ENCODE peak calls at places on chromosomes 13 and 19, in four cellular contexts. V, B, L and K are unnamed samples.

GRCh38 chr13:95494082-95494681 is 58.3 kb upstream of the CLDN10 start:
- DNase-seq in V (no peak), B (no peak), L (peak; percentile 14), K (no peak)

GRCh38 chr19:676343-677105 is at the start of gene FSTL3:
- DNase-seq in V (no peak), B (peak; percentile 66), L (no peak), K (no peak)

GRCh38 chr13:85313761-85314503 is 485.3 kb downstream of the SLITRK6 start:
- DNase-seq in V (no peak), B (no peak), L (no peak), K (no peak)

GRCh38 chr19:40576585-40577451 is at the start of gene SHKBP1:
- DNase-seq in V (peak; percentile 93), B (peak; percentile 96), L (peak; percentile 88), K (peak; percentile 97)

GRCh38 chr19:37931941-37932655 is 25.1 kb downstream of the SIPA1L3 start:
- DNase-seq in V (no peak), B (peak; percentile 42), L (peak; percentile 85), K (peak; percentile 94)

GRCh38 chr19:10219678-10220077 is 11.5 kb downstream of the S1PR2 start:
- DNase-seq in V (peak; percentile 21), B (no peak), L (no peak), K (no peak)

GRCh38 chr19:16327501-16327900 is 2.9 kb downstream of the KLF2 start:
- DNase-seq in V (no peak), B (no peak), L (no peak), K (no peak)

GRCh38 chr19:14843587-14843986 is 5.1 kb downstream of the OR7A10 start:
- DNase-seq in V (no peak), B (no peak), L (no peak), K (no peak)